ENCODE peak calls at places on chromosomes 16 and 17, in five cellular contexts. One of them, this sample, is unnamed.

GRCh38 chr17:50947844-50948514 is 81.8 kb upstream of the TOB1 start:
- DNase-seq in head of caudate nucleus: peak; percentile 69
- DNase-seq in GM23248: no peak
- DNase-seq in 8988T: no peak
- DNase-seq in Calu3: peak; percentile 95
- DNase-seq in this sample: no peak

GRCh38 chr17:73015722-73016276 is 76.7 kb downstream of the SLC39A11 start:
- DNase-seq in head of caudate nucleus: no peak
- DNase-seq in GM23248: no peak
- DNase-seq in 8988T: no peak
- DNase-seq in Calu3: no peak
- DNase-seq in this sample: no peak

GRCh38 chr17:16377804-16378400 is 3.0 kb upstream of the UBB start:
- DNase-seq in head of caudate nucleus: no peak
- DNase-seq in GM23248: peak; percentile 91
- DNase-seq in 8988T: no peak
- DNase-seq in Calu3: peak; percentile 33
- DNase-seq in this sample: peak; percentile 58

GRCh38 chr17:81401727-81402529 is 6.7 kb downstream of the BAHCC1 start:
- DNase-seq in head of caudate nucleus: peak; percentile 68
- DNase-seq in GM23248: no peak
- DNase-seq in 8988T: peak; percentile 96
- DNase-seq in Calu3: no peak
- DNase-seq in this sample: no peak

GRCh38 chr16:57474671-57475661 is 11.3 kb downstream of the DOK4 start:
- DNase-seq in head of caudate nucleus: no peak
- DNase-seq in GM23248: no peak
- DNase-seq in 8988T: no peak
- DNase-seq in Calu3: no peak
- DNase-seq in this sample: no peak

GRCh38 chr17:3693099-3693498 is 2.9 kb downstream of the P2RX5 start:
- DNase-seq in head of caudate nucleus: no peak
- DNase-seq in GM23248: no peak
- DNase-seq in 8988T: no peak
- DNase-seq in Calu3: no peak
- DNase-seq in this sample: no peak

GRCh38 chr17:76492250-76492988 is 8.8 kb downstream of the RHBDF2 start:
- DNase-seq in head of caudate nucleus: no peak
- DNase-seq in GM23248: no peak
- DNase-seq in 8988T: no peak
- DNase-seq in Calu3: no peak
- DNase-seq in this sample: no peak

GRCh38 chr16:75343311-75343710 is 90.0 kb downstream of the CFDP1 start:
- DNase-seq in head of caudate nucleus: no peak
- DNase-seq in GM23248: no peak
- DNase-seq in 8988T: no peak
- DNase-seq in Calu3: no peak
- DNase-seq in this sample: no peak

GRCh38 chr17:75361996-75362395 is 43.5 kb downstream of the GRB2 start:
- DNase-seq in head of caudate nucleus: no peak
- DNase-seq in GM23248: no peak
- DNase-seq in 8988T: no peak
- DNase-seq in Calu3: no peak
- DNase-seq in this sample: no peak